ENCODE peak calls at places on chromosomes 7 and 10, in seven cellular contexts. W is upper lobe of left lung, P is neural progenitor cell, Q is OCI-LY7, F is fibroblast of mammary gland, U is PC-3, H is psoas muscle. R is an unnamed sample.
A peak's percentile ranks its signal among the peaks of the same experiment; 100 is the strongest.

GRCh38 chr7:30354791-30355190 is 70.4 kb downstream of the ZNRF2 start:
- DNase-seq in W (no peak), P (peak; percentile 15), Q (no peak), F (no peak), U (no peak), H (no peak), R (no peak)

GRCh38 chr10:52567247-52567580 is 205.4 kb downstream of the MBL2 start:
- DNase-seq in W (no peak), P (no peak), Q (no peak), F (no peak), U (no peak), H (no peak), R (no peak)

GRCh38 chr7:118734541-118734940 is 510.0 kb downstream of the ANKRD7 start:
- DNase-seq in W (no peak), P (no peak), Q (no peak), F (no peak), U (no peak), H (no peak), R (no peak)

GRCh38 chr10:129627442-129627841 is 160.4 kb downstream of the MGMT start:
- DNase-seq in W (no peak), P (no peak), Q (no peak), F (no peak), U (no peak), H (no peak), R (no peak)

GRCh38 chr10:94412439-94412838 is 10.1 kb downstream of the TBC1D12 start:
- DNase-seq in W (no peak), P (no peak), Q (no peak), F (peak; percentile 6), U (no peak), H (no peak), R (no peak)

GRCh38 chr10:104306897-104307296 is 31.4 kb downstream of the ITPRIP start:
- DNase-seq in W (no peak), P (peak; percentile 84), Q (no peak), F (peak; percentile 28), U (no peak), H (no peak), R (no peak)

GRCh38 chr7:157139142-157140117 is 704 bp downstream of the UBE3C start:
- DNase-seq in W (peak; percentile 94), P (no peak), Q (peak; percentile 77), F (peak; percentile 24), U (peak; percentile 31), H (peak; percentile 61), R (no peak)

GRCh38 chr7:140367528-140367927 is 30.8 kb downstream of the SLC37A3 start:
- DNase-seq in W (no peak), P (no peak), Q (no peak), F (no peak), U (no peak), H (no peak), R (no peak)

GRCh38 chr10:46267132-46267985 is 19.4 kb upstream of the ANTXRL start:
- DNase-seq in W (no peak), P (no peak), Q (peak; percentile 29), F (no peak), U (no peak), H (no peak), R (no peak)

GRCh38 chr10:50857579-50857978 is 27.8 kb downstream of the A1CF start:
- DNase-seq in W (no peak), P (peak; percentile 69), Q (no peak), F (no peak), U (no peak), H (no peak), R (no peak)

GRCh38 chr10:121823993-121824463 is 103.8 kb downstream of the ATE1 start:
- DNase-seq in W (no peak), P (peak; percentile 43), Q (peak; percentile 63), F (peak; percentile 76), U (peak; percentile 62), H (no peak), R (peak; percentile 14)

GRCh38 chr7:96636342-96636865 is 73.2 kb downstream of the SEM1 start:
- DNase-seq in W (no peak), P (no peak), Q (no peak), F (peak; percentile 12), U (no peak), H (no peak), R (peak; percentile 5)

GRCh38 chr10:132464256-132465192 is 67.5 kb downstream of the PWWP2B start:
- DNase-seq in W (peak; percentile 80), P (no peak), Q (no peak), F (peak; percentile 44), U (no peak), H (peak; percentile 90), R (no peak)

GRCh38 chr7:141128506-141128905 is 54.6 kb downstream of the TMEM178B start:
- DNase-seq in W (no peak), P (no peak), Q (no peak), F (no peak), U (no peak), H (no peak), R (no peak)

GRCh38 chr10:5943536-5943935 is 33.8 kb downstream of the IL15RA start:
- DNase-seq in W (peak; percentile 81), P (peak; percentile 34), Q (no peak), F (peak; percentile 76), U (no peak), H (peak; percentile 66), R (no peak)

GRCh38 chr7:3393862-3394261 is 92.8 kb downstream of the SDK1 start:
- DNase-seq in W (no peak), P (no peak), Q (no peak), F (peak; percentile 6), U (no peak), H (no peak), R (no peak)

GRCh38 chr10:85400981-85401695 is 965.5 kb downstream of the GRID1 start:
- DNase-seq in W (no peak), P (no peak), Q (no peak), F (no peak), U (no peak), H (no peak), R (no peak)

GRCh38 chr7:38215734-38216670 is 38.0 kb downstream of the STARD3NL start:
- DNase-seq in W (no peak), P (peak; percentile 83), Q (peak; percentile 71), F (peak; percentile 88), U (peak; percentile 68), H (peak; percentile 76), R (peak; percentile 70)

GRCh38 chr10:13453896-13454295 is 74.9 kb downstream of the BEND7 start:
- DNase-seq in W (no peak), P (peak; percentile 47), Q (no peak), F (no peak), U (no peak), H (no peak), R (no peak)

GRCh38 chr7:27167916-27168264 is 2.6 kb upstream of the HOXA9 start:
- DNase-seq in W (no peak), P (no peak), Q (no peak), F (peak; percentile 83), U (peak; percentile 48), H (no peak), R (no peak)

GRCh38 chr10:67914777-67915340 is 30.4 kb downstream of the SIRT1 start:
- DNase-seq in W (no peak), P (no peak), Q (no peak), F (no peak), U (no peak), H (no peak), R (no peak)

GRCh38 chr10:1094112-1095057 is 38.2 kb downstream of the WDR37 start:
- DNase-seq in W (no peak), P (no peak), Q (no peak), F (no peak), U (no peak), H (no peak), R (no peak)

GRCh38 chr10:46223626-46224413 is 63.0 kb upstream of the ANTXRL start:
- DNase-seq in W (peak; percentile 27), P (no peak), Q (no peak), F (no peak), U (no peak), H (no peak), R (no peak)

GRCh38 chr10:63711866-63712716 is 190.9 kb downstream of the REEP3 start:
- DNase-seq in W (no peak), P (no peak), Q (no peak), F (peak; percentile 100), U (peak; percentile 100), H (peak; percentile 90), R (peak; percentile 77)

GRCh38 chr10:112991888-112992491 is 41.9 kb downstream of the TCF7L2 start:
- DNase-seq in W (peak; percentile 43), P (no peak), Q (no peak), F (no peak), U (no peak), H (no peak), R (no peak)

GRCh38 chr10:117781216-117781836 is 238.8 kb downstream of the EMX2 start:
- DNase-seq in W (no peak), P (no peak), Q (no peak), F (no peak), U (no peak), H (no peak), R (no peak)

GRCh38 chr10:104707602-104708160 is 66.6 kb downstream of the SORCS3 start:
- DNase-seq in W (no peak), P (no peak), Q (no peak), F (no peak), U (no peak), H (no peak), R (no peak)

GRCh38 chr10:25661632-25662031 is 272.4 kb upstream of the MYO3A start:
- DNase-seq in W (no peak), P (no peak), Q (no peak), F (no peak), U (no peak), H (no peak), R (no peak)

GRCh38 chr10:127398140-127398966 is 150.8 kb upstream of the NPS start:
- DNase-seq in W (no peak), P (peak; percentile 48), Q (no peak), F (peak; percentile 71), U (peak; percentile 23), H (no peak), R (peak; percentile 25)

GRCh38 chr7:46745700-46746090 is 824.6 kb upstream of the IGFBP3 start:
- DNase-seq in W (no peak), P (no peak), Q (no peak), F (peak; percentile 24), U (peak; percentile 2), H (no peak), R (no peak)
- TF ChIP-seq CTCF in W (no peak), P (no peak), Q (no peak), F (peak; percentile 27), U (peak; percentile 20), H (no peak), R (peak; percentile 47)

GRCh38 chr7:130272456-130273080 is 5.9 kb downstream of the CPA2 start:
- DNase-seq in W (peak; percentile 61), P (peak; percentile 71), Q (no peak), F (no peak), U (no peak), H (no peak), R (no peak)
- H3K4me3 ChIP-seq in W (peak overlapping the region; percentile 22), P (no peak overlapping the region), Q (no peak overlapping the region), F (no peak overlapping the region), U (no peak overlapping the region), H (peak overlapping the region; percentile 28), R (no peak overlapping the region)

GRCh38 chr10:9311702-9312499 is 1257.4 kb downstream of the GATA3 start:
- DNase-seq in W (no peak), P (no peak), Q (no peak), F (peak; percentile 6), U (peak; percentile 2), H (no peak), R (no peak)
- TF ChIP-seq CTCF in W (no peak), P (peak; percentile 59), Q (peak; percentile 64), F (peak; percentile 38), U (peak; percentile 24), H (no peak), R (peak; percentile 16)

DNA sequence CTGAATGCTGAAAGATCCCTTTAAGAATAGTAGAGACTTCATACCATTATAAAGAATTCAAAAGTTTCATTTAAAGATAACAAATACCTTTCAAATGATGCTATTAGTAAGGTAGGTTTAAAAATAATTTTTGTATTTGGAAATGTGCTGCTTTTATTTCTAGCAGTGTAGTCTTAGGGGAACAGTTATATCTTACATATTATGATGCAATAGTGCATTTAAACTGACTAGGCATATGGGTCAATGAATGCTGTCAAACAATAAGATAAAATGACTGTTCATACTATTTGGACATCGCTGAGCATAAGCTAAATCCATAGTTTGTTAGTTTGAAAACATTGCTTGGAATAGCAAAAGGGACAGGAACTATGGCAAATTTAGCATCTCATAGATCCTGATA is 354.8 kb upstream of the SEMA3A start:
- DNase-seq in W (no peak), P (no peak), Q (no peak), F (no peak), U (no peak), H (no peak), R (no peak)
- H3K4me3 ChIP-seq in W (no peak overlapping the region), P (no peak overlapping the region), Q (no peak overlapping the region), F (no peak overlapping the region), U (no peak overlapping the region), H (no peak overlapping the region), R (no peak overlapping the region)